ENCODE peak calls at places on chromosomes 6 and 20, in four cellular contexts. U is NCI-H2029 treated with DMSO at 0.1 percent for 48 hours, A is HT1080, P is astrocyte. D is an unnamed sample.

GRCh38 chr6:14849224-14849623 is 396.6 kb upstream of the JARID2 start:
- DNase-seq in U (no peak), A (no peak), P (no peak), D (no peak)

GRCh38 chr6:125939796-125940195 is 16.8 kb upstream of the HINT3 start:
- DNase-seq in U (no peak), A (no peak), P (no peak), D (no peak)

GRCh38 chr6:80411486-80411885 is 305.0 kb downstream of the BCKDHB start:
- DNase-seq in U (no peak), P (no peak), A (no peak), D (no peak)

GRCh38 chr20:58677808-58678207 is 14.8 kb upstream of the NPEPL1 start:
- DNase-seq in A (no peak), U (no peak), P (no peak), D (no peak)

GRCh38 chr6:167152858-167153257 is 4.9 kb downstream of the GPR31 start:
- DNase-seq in A (no peak), P (no peak), U (no peak), D (no peak)

GRCh38 chr6:35028781-35029180 is 112.4 kb downstream of the TCP11 start:
- DNase-seq in P (no peak), U (no peak), A (no peak), D (no peak)

GRCh38 chr6:130076512-130076911 is 58.1 kb downstream of the L3MBTL3 start:
- DNase-seq in A (no peak), P (no peak), U (no peak), D (no peak)

GRCh38 chr6:77893391-77893790 is 240.6 kb downstream of the MEI4 start:
- DNase-seq in A (no peak), P (no peak), U (no peak), D (no peak)

GRCh38 chr20:19335341-19335740 is 122.9 kb downstream of the SLC24A3 start:
- DNase-seq in A (no peak), P (no peak), U (no peak), D (no peak)

GRCh38 chr20:50655325-50655880 is 35.9 kb downstream of the RIPOR3 start:
- DNase-seq in U (no peak), A (no peak), P (peak), D (no peak)

GRCh38 chr6:44315506-44315905 is 2.4 kb upstream of the AARS2 start:
- DNase-seq in A (no peak), P (no peak), U (no peak), D (no peak)

GRCh38 chr6:118581489-118581959 is 33.4 kb downstream of the PLN start:
- DNase-seq in A (peak), U (no peak), P (peak), D (no peak)

GRCh38 chr6:163301721-163302635 is 112.5 kb upstream of the QKI start:
- DNase-seq in A (no peak), U (no peak), P (no peak), D (no peak)

GRCh38 chr20:1895674-1896496 is 678 bp downstream of the SIRPA start:
- DNase-seq in A (no peak), P (no peak), U (no peak), D (no peak)

GRCh38 chr6:27795697-27796494 is 116.3 kb downstream of the OR2B2 start:
- DNase-seq in U (peak), A (peak), P (peak), D (no peak)

GRCh38 chr6:90194371-90194841 is 102.2 kb downstream of the BACH2 start:
- DNase-seq in A (peak), U (no peak), P (peak), D (no peak)

GRCh38 chr6:121652726-121653623 is 217.5 kb downstream of the GJA1 start:
- DNase-seq in A (peak), U (no peak), P (peak), D (no peak)

GRCh38 chr6:104789770-104790190 is 69.9 kb downstream of the HACE1 start:
- DNase-seq in U (no peak), A (peak), P (peak), D (no peak)

D was measured in dorsolateral prefrontal cortex.